ENCODE peak calls at places on chromosomes 7 and 10, in seven cellular contexts. One of them, this sample, is unnamed.

GRCh38 chr7:93757421-93757820 is 133.1 kb downstream of the TFPI2 start:
- DNase-seq in neural progenitor cell: no peak
- DNase-seq in mesendoderm: no peak
- DNase-seq in MM.1S: no peak
- DNase-seq in fibroblast of lung: no peak
- DNase-seq in mammary epithelial cell: peak; percentile 1
- DNase-seq in astrocyte: peak; percentile 12
- DNase-seq in this sample: no peak

GRCh38 chr10:126597206-126597605 is 73.3 kb downstream of the C10orf90 start:
- DNase-seq in neural progenitor cell: no peak
- DNase-seq in mammary epithelial cell: no peak
- DNase-seq in MM.1S: no peak
- DNase-seq in astrocyte: peak; percentile 12
- DNase-seq in mesendoderm: no peak
- DNase-seq in fibroblast of lung: no peak
- DNase-seq in this sample: no peak

GRCh38 chr10:34024708-34025425 is 690.4 kb upstream of the NRP1 start:
- DNase-seq in astrocyte: peak; percentile 12
- DNase-seq in neural progenitor cell: no peak
- DNase-seq in mammary epithelial cell: peak; percentile 12
- DNase-seq in fibroblast of lung: no peak
- DNase-seq in MM.1S: no peak
- DNase-seq in mesendoderm: peak; percentile 65
- DNase-seq in this sample: no peak

GRCh38 chr10:132289439-132289838 is 18.3 kb downstream of the STK32C start:
- DNase-seq in neural progenitor cell: no peak
- DNase-seq in MM.1S: no peak
- DNase-seq in mammary epithelial cell: no peak
- DNase-seq in astrocyte: no peak
- DNase-seq in fibroblast of lung: no peak
- DNase-seq in mesendoderm: no peak
- DNase-seq in this sample: no peak

GRCh38 chr10:129417164-129417563 is 49.9 kb upstream of the MGMT start:
- DNase-seq in mammary epithelial cell: no peak
- DNase-seq in astrocyte: no peak
- DNase-seq in fibroblast of lung: peak; percentile 83
- DNase-seq in neural progenitor cell: no peak
- DNase-seq in mesendoderm: no peak
- DNase-seq in MM.1S: no peak
- DNase-seq in this sample: peak; percentile 1

GRCh38 chr7:150850273-150850672 is 2.0 kb upstream of the AOC1 start:
- DNase-seq in astrocyte: no peak
- DNase-seq in neural progenitor cell: no peak
- DNase-seq in fibroblast of lung: no peak
- DNase-seq in mesendoderm: no peak
- DNase-seq in MM.1S: no peak
- DNase-seq in mammary epithelial cell: no peak
- DNase-seq in this sample: no peak

GRCh38 chr10:30581779-30582380 is 47.7 kb downstream of the LYZL2 start:
- DNase-seq in MM.1S: no peak
- DNase-seq in mammary epithelial cell: peak; percentile 38
- DNase-seq in astrocyte: peak; percentile 8
- DNase-seq in fibroblast of lung: peak; percentile 67
- DNase-seq in mesendoderm: peak; percentile 57
- DNase-seq in neural progenitor cell: peak; percentile 52
- DNase-seq in this sample: peak; percentile 63

GRCh38 chr7:28329616-28330373 is 82.5 kb upstream of the CREB5 start:
- DNase-seq in mesendoderm: no peak
- DNase-seq in mammary epithelial cell: no peak
- DNase-seq in fibroblast of lung: peak; percentile 33
- DNase-seq in astrocyte: no peak
- DNase-seq in neural progenitor cell: no peak
- DNase-seq in MM.1S: peak; percentile 71
- DNase-seq in this sample: no peak

GRCh38 chr7:130904031-130904757 is 170.2 kb upstream of the KLF14 start:
- DNase-seq in mesendoderm: peak; percentile 77
- DNase-seq in astrocyte: peak; percentile 96
- DNase-seq in mammary epithelial cell: peak; percentile 95
- DNase-seq in fibroblast of lung: peak; percentile 93
- DNase-seq in neural progenitor cell: no peak
- DNase-seq in MM.1S: no peak
- DNase-seq in this sample: peak; percentile 87

GRCh38 chr7:154744226-154744860 is 258.6 kb downstream of the PAXIP1 start:
- DNase-seq in neural progenitor cell: peak; percentile 85
- DNase-seq in astrocyte: no peak
- DNase-seq in fibroblast of lung: no peak
- DNase-seq in mammary epithelial cell: no peak
- DNase-seq in mesendoderm: peak; percentile 90
- DNase-seq in MM.1S: peak; percentile 28
- DNase-seq in this sample: peak; percentile 1

GRCh38 chr7:34339061-34339526 is 318.9 kb upstream of the NPSR1 start:
- DNase-seq in astrocyte: peak; percentile 65
- DNase-seq in mesendoderm: no peak
- DNase-seq in neural progenitor cell: no peak
- DNase-seq in mammary epithelial cell: peak; percentile 72
- DNase-seq in MM.1S: no peak
- DNase-seq in fibroblast of lung: no peak
- DNase-seq in this sample: no peak

GRCh38 chr7:111887734-111888133 is 318.5 kb downstream of the DOCK4 start:
- DNase-seq in mesendoderm: no peak
- DNase-seq in MM.1S: no peak
- DNase-seq in neural progenitor cell: no peak
- DNase-seq in astrocyte: no peak
- DNase-seq in mammary epithelial cell: no peak
- DNase-seq in fibroblast of lung: no peak
- DNase-seq in this sample: no peak

GRCh38 chr7:20786049-20786412 is 655 bp downstream of the SP8 start:
- DNase-seq in neural progenitor cell: no peak
- DNase-seq in astrocyte: no peak
- DNase-seq in mesendoderm: no peak
- DNase-seq in fibroblast of lung: no peak
- DNase-seq in mammary epithelial cell: no peak
- DNase-seq in MM.1S: no peak
- DNase-seq in this sample: no peak
- H3K27me3 ChIP-seq in neural progenitor cell: peaks cover 60% of the 10 kb centered on the region
- H3K27me3 ChIP-seq in astrocyte: peaks cover 78% of the 10 kb centered on the region
- H3K27me3 ChIP-seq in mesendoderm: peaks cover 4% of the 10 kb centered on the region
- H3K27me3 ChIP-seq in fibroblast of lung: peaks cover 37% of the 10 kb centered on the region
- H3K27me3 ChIP-seq in mammary epithelial cell: peaks cover 14% of the 10 kb centered on the region
- H3K27me3 ChIP-seq in MM.1S: no peaks in the 10 kb centered on the region
- H3K27me3 ChIP-seq in this sample: peaks cover 74% of the 10 kb centered on the region

GRCh38 chr7:43076606-43077005 is 35.8 kb upstream of the HECW1 start:
- DNase-seq in mesendoderm: no peak
- DNase-seq in MM.1S: no peak
- DNase-seq in neural progenitor cell: no peak
- DNase-seq in mammary epithelial cell: no peak
- DNase-seq in fibroblast of lung: no peak
- DNase-seq in astrocyte: no peak
- DNase-seq in this sample: no peak
- H3K9ac ChIP-seq in mesendoderm: no peak overlapping the region
- H3K9ac ChIP-seq in MM.1S: no peak overlapping the region
- H3K9ac ChIP-seq in neural progenitor cell: no peak overlapping the region
- H3K9ac ChIP-seq in mammary epithelial cell: no peak overlapping the region
- H3K9ac ChIP-seq in fibroblast of lung: no peak overlapping the region
- H3K9ac ChIP-seq in astrocyte: no peak overlapping the region
- H3K9ac ChIP-seq in this sample: no peak overlapping the region

DNA sequence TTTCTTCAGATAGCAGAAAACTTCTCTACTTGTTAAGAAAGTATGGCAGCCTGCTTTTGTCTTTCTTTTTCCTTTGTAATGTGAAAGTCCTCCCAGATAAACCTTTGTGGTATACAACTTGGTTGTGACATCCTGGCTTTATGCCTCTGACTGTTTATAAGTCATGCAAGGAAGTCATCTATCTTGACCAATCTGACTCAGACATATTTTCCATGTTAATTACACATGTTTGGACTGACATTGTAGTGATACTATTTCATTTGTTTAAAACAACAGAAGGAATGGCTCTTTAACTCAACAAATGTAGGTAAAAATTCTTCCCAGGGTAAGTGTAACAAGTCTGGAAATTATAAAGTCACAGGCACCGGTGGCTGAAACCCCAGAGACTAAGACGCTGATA is 341.6 kb upstream of the MEOX2 start:
- DNase-seq in mammary epithelial cell: peak; percentile 37
- DNase-seq in MM.1S: no peak
- DNase-seq in fibroblast of lung: peak; percentile 91
- DNase-seq in neural progenitor cell: no peak
- DNase-seq in astrocyte: peak; percentile 96
- DNase-seq in mesendoderm: no peak
- DNase-seq in this sample: peak; percentile 85
- H3K36me3 ChIP-seq in mammary epithelial cell: no peaks in the 10 kb centered on the region
- H3K36me3 ChIP-seq in MM.1S: no peaks in the 10 kb centered on the region
- H3K36me3 ChIP-seq in fibroblast of lung: no peaks in the 10 kb centered on the region
- H3K36me3 ChIP-seq in neural progenitor cell: no peaks in the 10 kb centered on the region
- H3K36me3 ChIP-seq in astrocyte: no peaks in the 10 kb centered on the region
- H3K36me3 ChIP-seq in mesendoderm: no peaks in the 10 kb centered on the region
- H3K36me3 ChIP-seq in this sample: no peaks in the 10 kb centered on the region

GRCh38 chr7:36029311-36029710 is 123.7 kb upstream of the EEPD1 start:
- DNase-seq in astrocyte: no peak
- DNase-seq in neural progenitor cell: no peak
- DNase-seq in fibroblast of lung: no peak
- DNase-seq in MM.1S: no peak
- DNase-seq in mammary epithelial cell: no peak
- DNase-seq in mesendoderm: no peak
- DNase-seq in this sample: no peak
- H3K27me3 ChIP-seq in astrocyte: peaks cover 3% of the 10 kb centered on the region
- H3K27me3 ChIP-seq in neural progenitor cell: no peaks in the 10 kb centered on the region
- H3K27me3 ChIP-seq in fibroblast of lung: peaks cover 5% of the 10 kb centered on the region
- H3K27me3 ChIP-seq in MM.1S: no peaks in the 10 kb centered on the region
- H3K27me3 ChIP-seq in mammary epithelial cell: no peaks in the 10 kb centered on the region
- H3K27me3 ChIP-seq in mesendoderm: no peaks in the 10 kb centered on the region
- H3K27me3 ChIP-seq in this sample: no peaks in the 10 kb centered on the region

GRCh38 chr7:38465946-38466345 is 165.2 kb downstream of the AMPH start:
- DNase-seq in neural progenitor cell: no peak
- DNase-seq in mesendoderm: no peak
- DNase-seq in mammary epithelial cell: no peak
- DNase-seq in astrocyte: peak; percentile 14
- DNase-seq in MM.1S: no peak
- DNase-seq in fibroblast of lung: peak; percentile 34
- DNase-seq in this sample: peak; percentile 80

GRCh38 chr7:38462819-38463218 is 168.4 kb downstream of the AMPH start:
- DNase-seq in mammary epithelial cell: no peak
- DNase-seq in astrocyte: no peak
- DNase-seq in neural progenitor cell: no peak
- DNase-seq in fibroblast of lung: no peak
- DNase-seq in MM.1S: no peak
- DNase-seq in mesendoderm: no peak
- DNase-seq in this sample: no peak

GRCh38 chr7:38461887-38462286 is 169.3 kb downstream of the AMPH start:
- DNase-seq in mesendoderm: no peak
- DNase-seq in mammary epithelial cell: no peak
- DNase-seq in astrocyte: no peak
- DNase-seq in neural progenitor cell: no peak
- DNase-seq in fibroblast of lung: no peak
- DNase-seq in MM.1S: no peak
- DNase-seq in this sample: no peak

GRCh38 chr7:38463277-38464224 is 167.6 kb downstream of the AMPH start:
- DNase-seq in mesendoderm: no peak
- DNase-seq in astrocyte: peak; percentile 49
- DNase-seq in mammary epithelial cell: peak; percentile 19
- DNase-seq in fibroblast of lung: peak; percentile 90
- DNase-seq in MM.1S: peak; percentile 94
- DNase-seq in neural progenitor cell: no peak
- DNase-seq in this sample: peak; percentile 49
- H3K9ac ChIP-seq in mesendoderm: no peak overlapping the region
- H3K9ac ChIP-seq in astrocyte: no peak overlapping the region
- H3K9ac ChIP-seq in mammary epithelial cell: no peak overlapping the region
- H3K9ac ChIP-seq in fibroblast of lung: no peak overlapping the region
- H3K9ac ChIP-seq in MM.1S: peak overlapping the region; percentile 7
- H3K9ac ChIP-seq in neural progenitor cell: no peak overlapping the region
- H3K9ac ChIP-seq in this sample: no peak overlapping the region

This sample was measured in adipocyte.